ENCODE peak calls at places on chromosome 6, in eight cellular contexts. I is mesenchymal stem cell, O is fibroblast of lung, V is H1, X is neural progenitor cell, B is endodermal cell, L is HCT116, Z is keratinocyte. H is an unnamed sample.

GRCh38 chr6:129853996-129854711 is 7.0 kb downstream of the TMEM244 start:
- DNase-seq in I (peak; percentile 64), O (peak; percentile 54), V (no peak), X (no peak), B (no peak), L (peak; percentile 32), Z (no peak), H (peak; percentile 64)

GRCh38 chr6:36136034-36136433 is 5.7 kb downstream of the MAPK13 start:
- DNase-seq in I (no peak), O (no peak), V (no peak), X (no peak), B (no peak), L (no peak), Z (no peak), H (no peak)

GRCh38 chr6:28587746-28588075 is 62.0 kb downstream of the GPX5 start:
- DNase-seq in I (peak; percentile 22), O (no peak), V (no peak), X (peak; percentile 37), B (no peak), L (no peak), Z (no peak), H (no peak)

GRCh38 chr6:10962673-10963072 is 75.8 kb downstream of the SYCP2L start:
- DNase-seq in I (peak; percentile 85), O (peak; percentile 77), V (no peak), X (no peak), B (no peak), L (no peak), Z (no peak), H (peak; percentile 58)

GRCh38 chr6:98946877-98947410 is 802 bp downstream of the FBXL4 start:
- DNase-seq in I (no peak), O (peak; percentile 30), V (no peak), X (peak; percentile 3), B (no peak), L (no peak), Z (no peak), H (peak; percentile 43)

GRCh38 chr6:61886608-61887259 is 399.3 kb downstream of the KHDRBS2 start:
- DNase-seq in I (peak; percentile 48), O (no peak), V (no peak), X (no peak), B (no peak), L (no peak), Z (no peak), H (peak; percentile 17)

GRCh38 chr6:13422601-13423247 is 64.7 kb downstream of the GFOD1 start:
- DNase-seq in I (peak; percentile 45), O (no peak), V (peak; percentile 77), X (peak; percentile 87), B (peak; percentile 91), L (no peak), Z (no peak), H (no peak)

GRCh38 chr6:119347466-119348307 is 1.9 kb downstream of the MAN1A1 start:
- DNase-seq in I (peak; percentile 40), O (no peak), V (no peak), X (no peak), B (no peak), L (no peak), Z (no peak), H (peak; percentile 38)

GRCh38 chr6:147260091-147260490 is 55.9 kb downstream of the STXBP5 start:
- DNase-seq in I (no peak), O (no peak), V (no peak), X (no peak), B (no peak), L (no peak), Z (no peak), H (no peak)

GRCh38 chr6:20757761-20758160 is 223.5 kb downstream of the CDKAL1 start:
- DNase-seq in I (no peak), O (no peak), V (no peak), X (no peak), B (no peak), L (no peak), Z (no peak), H (peak; percentile 61)

GRCh38 chr6:32815115-32815514 is 1.7 kb downstream of the HLA-DOB start:
- DNase-seq in I (peak; percentile 64), O (peak; percentile 34), V (no peak), X (no peak), B (no peak), L (no peak), Z (no peak), H (no peak)

GRCh38 chr6:26087284-26088115 is at the start of gene HFE:
- DNase-seq in I (peak; percentile 77), O (peak; percentile 67), V (no peak), X (peak; percentile 50), B (peak; percentile 78), L (no peak), Z (no peak), H (no peak)

GRCh38 chr6:52352239-52353008 is 9.5 kb upstream of the PAQR8 start:
- DNase-seq in I (peak; percentile 97), O (peak; percentile 95), V (no peak), X (peak; percentile 16), B (no peak), L (peak; percentile 82), Z (peak; percentile 83), H (peak; percentile 99)

GRCh38 chr6:134517863-134518262 is 200.0 kb upstream of the SGK1 start:
- DNase-seq in I (no peak), O (no peak), V (no peak), X (no peak), B (no peak), L (no peak), Z (no peak), H (no peak)

DNA sequence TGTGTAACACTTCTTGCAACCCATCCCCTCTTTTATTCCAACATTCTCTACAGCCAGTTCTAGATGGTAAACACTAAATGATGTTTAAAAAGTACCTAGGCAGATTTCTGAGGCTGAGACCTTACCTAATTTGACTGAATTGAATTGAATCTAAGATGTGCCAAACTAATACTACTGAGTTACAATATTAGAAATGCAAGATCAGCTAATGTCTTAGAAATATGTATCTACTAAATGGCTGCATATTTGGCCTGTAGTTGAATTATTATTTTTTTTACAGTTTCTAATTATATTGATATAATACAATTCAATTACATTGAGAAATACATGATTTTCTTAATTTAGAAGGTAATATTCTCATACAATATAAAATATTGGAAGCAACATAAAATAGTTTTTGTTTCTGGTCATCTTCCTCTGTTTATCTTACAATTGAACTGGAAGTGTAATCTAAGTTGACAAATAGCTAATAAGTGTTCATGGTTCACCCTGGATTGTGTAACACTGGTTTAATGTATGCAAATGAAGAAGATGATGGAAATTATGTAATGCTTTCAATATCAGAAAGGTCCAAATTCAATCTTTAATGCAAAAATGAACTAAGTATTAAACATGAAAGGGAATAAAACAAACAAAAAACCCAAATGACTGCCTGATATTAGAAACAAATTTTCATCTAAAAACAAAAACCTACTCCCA is 2.9 kb downstream of the MAP3K7 start:
- DNase-seq in I (no peak), O (no peak), V (no peak), X (no peak), B (no peak), L (no peak), Z (no peak), H (no peak)
- H3K9ac ChIP-seq in I (peak overlapping the region; percentile 98), O (no peak overlapping the region), V (no peak overlapping the region), X (no peak overlapping the region), B (no peak overlapping the region), L (no peak overlapping the region), Z (no peak overlapping the region), H (no peak overlapping the region)

GRCh38 chr6:71034578-71034977 is 77.7 kb upstream of the B3GAT2 start:
- DNase-seq in I (peak; percentile 44), O (no peak), V (no peak), X (no peak), B (no peak), L (no peak), Z (no peak), H (no peak)

GRCh38 chr6:71028236-71028876 is 71.5 kb upstream of the B3GAT2 start:
- DNase-seq in I (no peak), O (no peak), V (no peak), X (no peak), B (peak; percentile 88), L (no peak), Z (no peak), H (no peak)

GRCh38 chr6:71031912-71032311 is 75.1 kb upstream of the B3GAT2 start:
- DNase-seq in I (peak; percentile 75), O (peak; percentile 60), V (no peak), X (no peak), B (no peak), L (no peak), Z (no peak), H (no peak)

DNA sequence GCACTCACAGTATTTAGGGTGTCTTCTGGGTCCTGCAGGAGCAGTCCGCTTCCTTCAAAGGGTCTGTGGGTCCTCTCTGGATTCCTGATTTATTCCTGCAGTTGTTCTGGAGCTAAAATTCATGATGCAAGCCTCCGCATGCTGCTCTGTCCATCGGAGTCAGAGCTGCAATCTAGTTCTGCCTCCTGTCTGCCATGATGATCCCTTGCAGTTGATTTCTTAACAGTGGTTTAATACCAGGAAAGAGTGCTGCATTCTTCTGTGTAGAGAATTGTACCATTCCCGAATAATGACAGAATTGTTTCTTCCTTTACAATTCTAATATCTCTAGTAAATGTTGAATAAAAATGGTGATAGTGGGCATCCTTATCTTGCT is 72.0 kb upstream of the B3GAT2 start:
- DNase-seq in I (no peak), O (no peak), V (no peak), X (no peak), B (no peak), L (no peak), Z (no peak), H (no peak)
- H3K9ac ChIP-seq in I (no peak overlapping the region), O (no peak overlapping the region), V (no peak overlapping the region), X (no peak overlapping the region), B (no peak overlapping the region), L (no peak overlapping the region), Z (no peak overlapping the region), H (no peak overlapping the region)

GRCh38 chr6:665403-666267 is 8.7 kb upstream of the HUS1B start:
- DNase-seq in I (no peak), O (no peak), V (no peak), X (no peak), B (no peak), L (no peak), Z (no peak), H (no peak)

GRCh38 chr6:667253-667927 is 10.5 kb upstream of the HUS1B start:
- DNase-seq in I (no peak), O (no peak), V (no peak), X (no peak), B (no peak), L (no peak), Z (no peak), H (no peak)
- H3K9ac ChIP-seq in I (no peak overlapping the region), O (no peak overlapping the region), V (no peak overlapping the region), X (no peak overlapping the region), B (no peak overlapping the region), L (no peak overlapping the region), Z (no peak overlapping the region), H (no peak overlapping the region)

GRCh38 chr6:120913519-120913918 is 420.8 kb downstream of the TBC1D32 start:
- DNase-seq in I (no peak), O (no peak), V (no peak), X (no peak), B (no peak), L (no peak), Z (no peak), H (no peak)

GRCh38 chr6:120903836-120904235 is 430.4 kb downstream of the TBC1D32 start:
- DNase-seq in I (no peak), O (no peak), V (no peak), X (peak; percentile 39), B (no peak), L (no peak), Z (no peak), H (no peak)

GRCh38 chr6:120908767-120909166 is 425.5 kb downstream of the TBC1D32 start:
- DNase-seq in I (no peak), O (no peak), V (no peak), X (no peak), B (no peak), L (no peak), Z (no peak), H (peak; percentile 18)
- H3K9ac ChIP-seq in I (no peak overlapping the region), O (no peak overlapping the region), V (no peak overlapping the region), X (no peak overlapping the region), B (no peak overlapping the region), L (no peak overlapping the region), Z (no peak overlapping the region), H (no peak overlapping the region)

H was measured in PC-3.